ENCODE peak calls at places on chromosome 4, in four cellular contexts. V is H9, Z is IMR-90, H is H1. E is an unnamed sample.

GRCh38 chr4:43564601-43565000 is 672.1 kb downstream of the GRXCR1 start:
- DNase-seq in V (no peak), Z (no peak), H (no peak), E (no peak)

GRCh38 chr4:47217291-47217690 is 185.9 kb downstream of the GABRB1 start:
- DNase-seq in V (no peak), Z (no peak), H (no peak), E (no peak)

GRCh38 chr4:73213917-73214663 is 44.5 kb downstream of the ANKRD17 start:
- DNase-seq in V (no peak), Z (peak), H (no peak), E (no peak)

GRCh38 chr4:23970193-23970850 is 80.5 kb upstream of the PPARGC1A start:
- DNase-seq in V (no peak), Z (no peak), H (no peak), E (no peak)

GRCh38 chr4:129905256-129905655 is 809.3 kb downstream of the C4orf33 start:
- DNase-seq in V (no peak), Z (no peak), H (no peak), E (no peak)

GRCh38 chr4:74366367-74366891 is 1.5 kb downstream of the EREG start:
- DNase-seq in V (no peak), Z (no peak), H (no peak), E (no peak)

GRCh38 chr4:79918292-79918691 is 154.7 kb downstream of the ANTXR2 start:
- DNase-seq in V (no peak), Z (no peak), H (no peak), E (no peak)

GRCh38 chr4:122635205-122635604 is 14.3 kb upstream of the IL21 start:
- DNase-seq in V (no peak), Z (no peak), H (no peak), E (no peak)

GRCh38 chr4:169604131-169604900 is 8.1 kb downstream of the NEK1 start:
- DNase-seq in V (no peak), Z (peak), H (no peak), E (peak)

GRCh38 chr4:15778742-15779231 is 659 bp downstream of the CD38 start:
- DNase-seq in V (peak), Z (no peak), H (no peak), E (peak)

GRCh38 chr4:13102344-13102743 is 381.8 kb downstream of the RAB28 start:
- DNase-seq in V (no peak), Z (no peak), H (no peak), E (no peak)

GRCh38 chr4:110046588-110047049 is 133.9 kb downstream of the EGF start:
- DNase-seq in V (no peak), Z (peak), H (no peak), E (no peak)

GRCh38 chr4:95170176-95170575 is 378.6 kb downstream of the UNC5C start:
- DNase-seq in V (no peak), Z (no peak), H (no peak), E (no peak)

GRCh38 chr4:74400395-74400794 is 35.5 kb downstream of the EREG start:
- DNase-seq in V (peak), Z (no peak), H (no peak), E (no peak)

DNA sequence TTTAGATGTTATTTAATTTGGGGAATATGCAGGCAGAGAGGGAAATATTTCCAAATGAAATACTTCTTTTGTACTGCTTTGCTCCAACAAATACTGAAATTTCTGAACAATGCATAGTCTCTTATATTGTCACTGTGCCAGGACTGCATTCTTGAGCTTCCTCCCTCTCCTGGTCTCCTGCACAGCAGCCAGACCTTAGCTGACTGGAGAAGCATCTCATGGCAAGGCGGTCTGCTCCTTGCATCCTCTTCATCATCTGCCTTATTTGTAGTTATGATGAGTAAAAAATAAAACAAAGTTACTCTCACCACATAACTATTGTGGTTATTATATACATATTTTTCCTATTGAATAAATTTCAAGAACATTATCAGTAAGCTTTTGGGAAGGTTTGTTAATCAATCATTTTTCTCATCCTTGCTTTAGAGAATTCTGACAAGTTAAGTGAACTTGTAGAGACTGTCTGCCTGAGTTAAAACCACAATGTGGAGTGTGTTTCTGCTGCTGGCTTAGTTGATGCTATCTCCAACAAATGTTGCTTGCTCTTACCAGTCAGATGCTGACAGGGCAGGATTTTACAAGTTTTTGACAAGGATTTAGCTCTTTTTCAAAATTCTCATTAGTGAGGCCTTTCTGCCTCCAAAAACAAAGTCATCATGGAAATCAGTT is 153.6 kb downstream of the SOWAHB start:
- DNase-seq in V (no peak), Z (peak), H (no peak), E (no peak)
- H3K56ac ChIP-seq in V (no peak), Z (peak), H (no peak), E (no peak)

DNA sequence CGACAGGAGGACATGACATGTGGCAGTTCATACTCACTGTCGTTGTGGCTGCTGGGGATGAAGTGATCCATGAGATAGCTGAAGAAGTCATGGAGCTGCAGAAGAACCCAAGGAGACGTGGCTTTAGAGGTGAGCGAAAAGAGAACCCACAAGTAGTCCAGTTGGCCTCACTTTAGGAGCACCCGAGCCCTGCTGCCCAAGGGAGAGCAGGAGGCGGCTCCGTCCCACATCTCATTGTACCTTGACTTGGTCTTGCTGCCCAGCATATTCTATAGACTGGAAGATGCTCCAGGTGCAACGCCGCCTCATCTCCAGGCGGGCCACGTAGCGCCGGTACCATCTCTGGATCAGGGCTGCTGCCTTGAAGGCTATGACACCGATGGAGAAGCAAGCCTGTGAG is 10.6 kb downstream of the PPEF2 start:
- DNase-seq in V (no peak), Z (no peak), H (no peak), E (no peak)
- H3K23ac ChIP-seq in V (no peak), Z (no peak), H (no peak), E (no peak)

GRCh38 chr4:22587253-22587652 is 71.4 kb upstream of the ADGRA3 start:
- DNase-seq in V (no peak), Z (no peak), H (no peak), E (no peak)
- H3K56ac ChIP-seq in V (no peak), Z (no peak), H (no peak), E (no peak)

GRCh38 chr4:150976478-150977118 is 38.5 kb downstream of the LRBA start:
- DNase-seq in V (peak), Z (no peak), H (no peak), E (peak)
- H3K23ac ChIP-seq in V (no peak), Z (no peak), H (no peak), E (no peak)

GRCh38 chr4:140066031-140066930 is 87.7 kb downstream of the MAML3 start:
- DNase-seq in V (no peak), Z (no peak), H (no peak), E (no peak)
- H3K56ac ChIP-seq in V (no peak), Z (no peak), H (no peak), E (no peak)

GRCh38 chr4:38106301-38106700 is 146.1 kb downstream of the PTTG2 start:
- DNase-seq in V (no peak), Z (peak), H (no peak), E (peak)

GRCh38 chr4:38109896-38110295 is 149.7 kb downstream of the PTTG2 start:
- DNase-seq in V (no peak), Z (no peak), H (no peak), E (no peak)

GRCh38 chr4:38109370-38109769 is 149.2 kb downstream of the PTTG2 start:
- DNase-seq in V (no peak), Z (no peak), H (no peak), E (no peak)

GRCh38 chr4:38105475-38105874 is 145.3 kb downstream of the PTTG2 start:
- DNase-seq in V (no peak), Z (no peak), H (no peak), E (no peak)

GRCh38 chr4:38106886-38107514 is 146.8 kb downstream of the PTTG2 start:
- DNase-seq in V (no peak), Z (no peak), H (no peak), E (no peak)
- H3K23ac ChIP-seq in V (no peak), Z (no peak), H (no peak), E (no peak)

GRCh38 chr4:64497526-64497925 is 88.3 kb upstream of the TECRL start:
- DNase-seq in V (no peak), Z (no peak), H (no peak), E (no peak)

DNA sequence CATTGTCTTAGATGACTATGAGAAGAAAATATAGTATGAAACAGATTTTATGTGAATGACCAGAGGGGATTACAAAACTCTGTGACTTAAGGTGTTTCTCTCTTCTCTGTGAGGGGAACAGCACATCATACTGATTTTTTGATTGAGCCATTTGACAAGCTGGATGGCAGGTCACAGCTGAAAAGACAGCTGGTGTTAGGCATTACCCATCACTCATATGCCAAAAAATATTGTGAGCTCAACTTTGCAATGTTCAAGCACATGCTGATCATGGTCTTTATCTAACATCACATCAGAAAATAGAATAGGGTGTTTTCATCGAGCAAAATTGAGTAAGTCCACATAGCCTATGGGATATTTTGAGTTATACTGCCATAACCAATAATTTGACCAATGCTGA is 86.7 kb upstream of the TECRL start:
- DNase-seq in V (no peak), Z (no peak), H (no peak), E (no peak)
- H3K56ac ChIP-seq in V (no peak), Z (no peak), H (no peak), E (no peak)

DNA sequence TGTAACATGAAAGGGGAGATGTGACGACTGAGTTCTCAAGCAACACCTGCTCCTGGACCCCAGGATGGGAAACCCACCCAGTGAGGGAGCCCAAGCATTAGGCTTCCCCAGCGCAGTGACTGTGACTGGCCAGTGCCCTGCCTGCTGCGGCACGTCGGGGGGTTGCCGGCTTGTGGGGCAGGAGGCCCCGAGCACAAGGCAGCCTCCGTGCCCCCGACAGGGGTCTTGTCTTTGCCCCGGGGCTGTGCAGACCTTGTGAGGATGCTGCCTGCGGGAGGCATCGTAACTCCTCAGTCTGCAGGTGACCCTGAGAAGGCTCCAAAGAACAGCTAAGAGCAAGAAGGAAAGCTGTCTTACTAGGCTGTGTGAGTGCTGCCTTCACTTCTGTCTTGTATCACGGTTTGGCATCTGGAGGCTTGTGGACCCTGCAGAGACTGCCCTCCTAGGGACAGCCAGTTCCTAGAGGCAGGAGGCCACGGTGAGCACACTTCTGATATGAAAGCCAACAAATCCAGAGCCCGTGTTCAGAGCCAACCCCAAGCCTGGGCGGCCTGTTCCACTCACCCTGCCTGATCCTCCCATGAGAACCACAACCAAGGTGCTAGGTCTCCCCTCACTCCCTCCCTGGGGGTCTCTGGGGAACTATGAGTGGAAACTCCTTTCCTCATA is 47.7 kb downstream of the FGFRL1 start:
- DNase-seq in V (peak), Z (no peak), H (no peak), E (no peak)
- H3K23ac ChIP-seq in V (no peak), Z (no peak), H (no peak), E (no peak)

GRCh38 chr4:8100696-8101095 is 57.9 kb downstream of the ABLIM2 start:
- DNase-seq in V (no peak), Z (no peak), H (no peak), E (no peak)
- H3K56ac ChIP-seq in V (no peak), Z (no peak), H (no peak), E (no peak)

E was measured in mesendoderm.